ENCODE peak calls at places on chromosomes 3 and 15, in six cellular contexts. One of them, this sample, is unnamed.

GRCh38 chr15:70112018-70112395 is 14.3 kb upstream of the TLE3 start:
- DNase-seq in neural progenitor cell: no peak
- DNase-seq in HAP-1: no peak
- DNase-seq in IMR-90: no peak
- DNase-seq in PC-3: no peak
- DNase-seq in body of pancreas: no peak
- DNase-seq in this sample: no peak

GRCh38 chr3:138270245-138270644 is 59.4 kb downstream of the NME9 start:
- DNase-seq in neural progenitor cell: no peak
- DNase-seq in HAP-1: no peak
- DNase-seq in IMR-90: no peak
- DNase-seq in PC-3: peak; percentile 4
- DNase-seq in body of pancreas: no peak
- DNase-seq in this sample: no peak

GRCh38 chr15:39969871-39970270 is 36.0 kb downstream of the EIF2AK4 start:
- DNase-seq in neural progenitor cell: no peak
- DNase-seq in HAP-1: no peak
- DNase-seq in IMR-90: peak; percentile 6
- DNase-seq in PC-3: no peak
- DNase-seq in body of pancreas: peak; percentile 10
- DNase-seq in this sample: no peak

GRCh38 chr3:128196645-128197044 is 43.4 kb downstream of the EEFSEC start:
- DNase-seq in neural progenitor cell: peak; percentile 32
- DNase-seq in HAP-1: no peak
- DNase-seq in IMR-90: no peak
- DNase-seq in PC-3: no peak
- DNase-seq in body of pancreas: no peak
- DNase-seq in this sample: no peak

GRCh38 chr3:50450135-50450911 is 53.1 kb downstream of the CACNA2D2 start:
- DNase-seq in neural progenitor cell: peak; percentile 56
- DNase-seq in HAP-1: no peak
- DNase-seq in IMR-90: peak; percentile 15
- DNase-seq in PC-3: no peak
- DNase-seq in body of pancreas: peak; percentile 73
- DNase-seq in this sample: no peak

GRCh38 chr3:152902141-152902669 is 67.3 kb downstream of the P2RY1 start:
- DNase-seq in neural progenitor cell: no peak
- DNase-seq in HAP-1: no peak
- DNase-seq in IMR-90: no peak
- DNase-seq in PC-3: peak; percentile 40
- DNase-seq in body of pancreas: no peak
- DNase-seq in this sample: no peak

GRCh38 chr15:39417351-39417750 is 163.5 kb upstream of the THBS1 start:
- DNase-seq in neural progenitor cell: no peak
- DNase-seq in HAP-1: no peak
- DNase-seq in IMR-90: no peak
- DNase-seq in PC-3: no peak
- DNase-seq in body of pancreas: no peak
- DNase-seq in this sample: no peak

GRCh38 chr15:60917469-60918130 is 311.5 kb downstream of the RORA start:
- DNase-seq in neural progenitor cell: no peak
- DNase-seq in HAP-1: no peak
- DNase-seq in IMR-90: peak; percentile 18
- DNase-seq in PC-3: no peak
- DNase-seq in body of pancreas: peak; percentile 82
- DNase-seq in this sample: no peak

GRCh38 chr3:186254676-186255665 is 107.1 kb downstream of the DGKG start:
- DNase-seq in neural progenitor cell: no peak
- DNase-seq in HAP-1: no peak
- DNase-seq in IMR-90: no peak
- DNase-seq in PC-3: peak; percentile 29
- DNase-seq in body of pancreas: peak; percentile 44
- DNase-seq in this sample: no peak

GRCh38 chr3:44114142-44114541 is 127.5 kb upstream of the TOPAZ1 start:
- DNase-seq in neural progenitor cell: peak; percentile 70
- DNase-seq in HAP-1: no peak
- DNase-seq in IMR-90: peak; percentile 3
- DNase-seq in PC-3: peak; percentile 15
- DNase-seq in body of pancreas: peak; percentile 51
- DNase-seq in this sample: peak; percentile 20

GRCh38 chr3:5194801-5195509 is 7.4 kb downstream of the EDEM1 start:
- DNase-seq in neural progenitor cell: no peak
- DNase-seq in HAP-1: no peak
- DNase-seq in IMR-90: peak; percentile 91
- DNase-seq in PC-3: peak; percentile 95
- DNase-seq in body of pancreas: peak; percentile 28
- DNase-seq in this sample: peak; percentile 23

GRCh38 chr3:83523470-83524073 is 1435.2 kb upstream of the CADM2 start:
- DNase-seq in neural progenitor cell: peak; percentile 78
- DNase-seq in HAP-1: peak; percentile 83
- DNase-seq in IMR-90: no peak
- DNase-seq in PC-3: peak; percentile 84
- DNase-seq in body of pancreas: peak; percentile 62
- DNase-seq in this sample: peak; percentile 58

GRCh38 chr15:41936649-41937567 is 35.4 kb downstream of the EHD4 start:
- DNase-seq in neural progenitor cell: no peak
- DNase-seq in HAP-1: no peak
- DNase-seq in IMR-90: peak; percentile 55
- DNase-seq in PC-3: no peak
- DNase-seq in body of pancreas: peak; percentile 35
- DNase-seq in this sample: no peak

GRCh38 chr15:59237119-59237853 is 30.6 kb downstream of the LDHAL6B start:
- DNase-seq in neural progenitor cell: no peak
- DNase-seq in HAP-1: no peak
- DNase-seq in IMR-90: no peak
- DNase-seq in PC-3: no peak
- DNase-seq in body of pancreas: no peak
- DNase-seq in this sample: no peak

GRCh38 chr15:69522361-69522760 is 69.7 kb downstream of the RPLP1 start:
- DNase-seq in neural progenitor cell: no peak
- DNase-seq in HAP-1: no peak
- DNase-seq in IMR-90: no peak
- DNase-seq in PC-3: peak; percentile 23
- DNase-seq in body of pancreas: no peak
- DNase-seq in this sample: no peak

GRCh38 chr3:31695280-31696008 is 162.7 kb downstream of the STT3B start:
- DNase-seq in neural progenitor cell: peak; percentile 16
- DNase-seq in HAP-1: no peak
- DNase-seq in IMR-90: no peak
- DNase-seq in PC-3: peak; percentile 25
- DNase-seq in body of pancreas: peak; percentile 26
- DNase-seq in this sample: no peak

GRCh38 chr3:50213383-50213782 is 8.3 kb downstream of the SLC38A3 start:
- DNase-seq in neural progenitor cell: no peak
- DNase-seq in HAP-1: no peak
- DNase-seq in IMR-90: no peak
- DNase-seq in PC-3: no peak
- DNase-seq in body of pancreas: peak; percentile 75
- DNase-seq in this sample: no peak

GRCh38 chr15:65286704-65287514 is at the start of gene PARP16:
- DNase-seq in neural progenitor cell: peak; percentile 96
- DNase-seq in HAP-1: peak; percentile 100
- DNase-seq in IMR-90: peak; percentile 72
- DNase-seq in PC-3: peak; percentile 81
- DNase-seq in body of pancreas: peak; percentile 93
- DNase-seq in this sample: peak; percentile 92

GRCh38 chr3:185764168-185764988 is 60.5 kb downstream of the IGF2BP2 start:
- DNase-seq in neural progenitor cell: peak; percentile 66
- DNase-seq in HAP-1: no peak
- DNase-seq in IMR-90: peak; percentile 54
- DNase-seq in PC-3: no peak
- DNase-seq in body of pancreas: no peak
- DNase-seq in this sample: no peak

GRCh38 chr3:184597783-184598182 is 36.2 kb downstream of the EPHB3 start:
- DNase-seq in neural progenitor cell: no peak
- DNase-seq in HAP-1: no peak
- DNase-seq in IMR-90: no peak
- DNase-seq in PC-3: no peak
- DNase-seq in body of pancreas: peak; percentile 47
- DNase-seq in this sample: no peak

GRCh38 chr3:49017229-49017615 is 1.2 kb downstream of the DALRD3 start:
- DNase-seq in neural progenitor cell: no peak
- DNase-seq in HAP-1: no peak
- DNase-seq in IMR-90: no peak
- DNase-seq in PC-3: no peak
- DNase-seq in body of pancreas: no peak
- DNase-seq in this sample: no peak

GRCh38 chr3:49017646-49017977 is 768 bp downstream of the DALRD3 start:
- DNase-seq in neural progenitor cell: no peak
- DNase-seq in HAP-1: no peak
- DNase-seq in IMR-90: no peak
- DNase-seq in PC-3: peak; percentile 59
- DNase-seq in body of pancreas: peak; percentile 17
- DNase-seq in this sample: no peak

GRCh38 chr3:49016414-49017228 is 1.8 kb downstream of the DALRD3 start:
- DNase-seq in neural progenitor cell: no peak
- DNase-seq in HAP-1: no peak
- DNase-seq in IMR-90: no peak
- DNase-seq in PC-3: no peak
- DNase-seq in body of pancreas: no peak
- DNase-seq in this sample: no peak

GRCh38 chr3:49018707-49019006 is 277 bp upstream of the DALRD3 start:
- DNase-seq in neural progenitor cell: no peak
- DNase-seq in HAP-1: no peak
- DNase-seq in IMR-90: no peak
- DNase-seq in PC-3: peak; percentile 27
- DNase-seq in body of pancreas: no peak
- DNase-seq in this sample: no peak

DNA sequence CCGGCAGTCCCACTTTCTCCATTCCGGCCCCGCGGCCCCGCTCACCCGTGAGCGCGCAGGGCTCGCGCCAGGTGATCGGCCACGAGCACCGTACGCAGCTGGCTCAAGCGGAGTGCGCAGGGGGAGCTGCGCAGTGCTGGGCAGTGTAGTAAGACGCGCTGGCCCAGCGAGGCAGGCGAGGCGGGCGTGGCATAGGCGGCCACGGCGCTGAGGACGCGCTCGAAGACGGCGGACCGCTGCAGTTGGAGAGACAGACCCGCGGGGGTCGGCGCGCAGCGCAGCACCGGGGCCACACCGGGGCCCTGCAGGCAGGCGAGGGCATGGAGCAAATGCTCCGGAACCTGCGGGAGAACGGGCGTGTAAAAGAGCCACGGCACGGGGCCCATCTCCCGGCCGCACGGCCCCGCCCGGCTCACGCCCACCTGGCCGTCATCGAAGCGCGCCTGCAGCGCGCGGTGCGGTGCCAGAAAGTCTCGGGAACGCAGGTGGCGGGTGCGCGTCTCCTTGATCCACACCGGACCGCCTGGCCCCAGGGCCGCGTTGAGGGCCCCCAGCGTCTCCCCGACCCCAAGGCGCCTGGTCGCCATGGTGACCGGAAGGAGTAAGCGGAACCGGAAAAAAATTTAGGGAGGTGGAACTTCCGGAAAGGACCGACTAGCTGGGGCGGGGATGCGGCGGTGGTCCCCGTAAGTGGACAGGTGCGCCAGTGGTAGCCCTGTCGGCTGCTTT is at the start of gene DALRD3:
- DNase-seq in neural progenitor cell: peak; percentile 86
- DNase-seq in HAP-1: peak; percentile 65
- DNase-seq in IMR-90: peak; percentile 51
- DNase-seq in PC-3: peak; percentile 78
- DNase-seq in body of pancreas: peak; percentile 63
- DNase-seq in this sample: peak; percentile 86
- H3K36me3 ChIP-seq in neural progenitor cell: no peaks in the 10 kb centered on the region
- H3K36me3 ChIP-seq in HAP-1: peaks cover 45% of the 10 kb centered on the region
- H3K36me3 ChIP-seq in IMR-90: peaks cover 34% of the 10 kb centered on the region
- H3K36me3 ChIP-seq in PC-3: peaks cover 17% of the 10 kb centered on the region
- H3K36me3 ChIP-seq in body of pancreas: peaks cover 14% of the 10 kb centered on the region
- H3K36me3 ChIP-seq in this sample: peaks cover 2% of the 10 kb centered on the region

DNA sequence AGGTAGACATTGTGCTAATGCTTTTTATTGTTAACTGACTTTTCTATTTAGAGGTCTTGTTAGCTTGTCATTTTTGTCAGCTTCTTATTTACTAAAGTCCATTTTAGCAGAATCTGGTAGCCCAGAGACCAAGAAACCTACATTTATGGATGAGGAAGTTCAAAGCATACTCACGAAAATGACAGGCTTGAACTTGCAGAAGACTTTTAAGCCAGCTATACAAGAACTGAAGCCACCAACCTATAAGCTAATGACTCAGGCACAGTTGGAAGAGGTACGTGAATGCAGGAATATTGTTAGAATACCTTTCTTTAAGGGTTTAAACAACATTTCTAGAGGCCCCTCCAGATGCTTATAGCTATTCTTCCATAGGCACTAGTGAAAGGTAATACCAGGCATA is 3.0 kb downstream of the MRPS22 start:
- DNase-seq in neural progenitor cell: no peak
- DNase-seq in HAP-1: no peak
- DNase-seq in IMR-90: no peak
- DNase-seq in PC-3: no peak
- DNase-seq in body of pancreas: no peak
- DNase-seq in this sample: no peak
- H3K36me3 ChIP-seq in neural progenitor cell: no peaks in the 10 kb centered on the region
- H3K36me3 ChIP-seq in HAP-1: peaks cover 41% of the 10 kb centered on the region
- H3K36me3 ChIP-seq in IMR-90: peaks cover 20% of the 10 kb centered on the region
- H3K36me3 ChIP-seq in PC-3: peaks cover 15% of the 10 kb centered on the region
- H3K36me3 ChIP-seq in body of pancreas: peaks cover 13% of the 10 kb centered on the region
- H3K36me3 ChIP-seq in this sample: peaks cover 5% of the 10 kb centered on the region

DNA sequence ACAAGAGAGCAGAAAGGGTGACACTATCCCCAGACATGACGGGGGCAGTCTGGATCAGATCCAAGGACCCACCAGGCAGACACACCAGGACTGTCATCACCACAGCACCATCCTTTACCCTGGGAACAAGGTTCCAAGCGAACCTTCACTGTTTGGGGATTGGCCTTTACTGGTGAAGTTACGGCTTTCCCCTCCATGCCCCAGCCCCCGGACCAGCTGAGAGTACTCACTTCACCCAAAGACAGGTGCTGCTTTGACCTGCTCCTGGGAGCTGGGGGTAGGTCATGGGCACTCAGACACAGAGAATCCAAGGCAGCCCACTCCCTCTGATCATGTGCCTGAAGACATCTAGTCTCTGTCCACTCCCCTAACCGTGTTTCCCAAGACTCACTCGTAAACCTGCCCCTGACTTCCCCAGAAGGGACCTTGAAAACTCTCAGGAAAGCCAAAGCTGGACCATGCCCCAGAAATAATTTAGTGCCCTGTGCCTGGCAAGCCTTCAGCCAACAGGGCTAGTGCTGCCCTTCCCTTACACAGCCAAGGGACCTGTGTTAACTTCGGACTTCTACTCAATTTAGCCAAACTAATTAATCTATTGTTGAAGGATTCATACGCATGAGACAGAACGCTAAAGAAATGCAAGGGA is 2.8 kb downstream of the RRP9 start:
- DNase-seq in neural progenitor cell: no peak
- DNase-seq in HAP-1: no peak
- DNase-seq in IMR-90: no peak
- DNase-seq in PC-3: no peak
- DNase-seq in body of pancreas: no peak
- DNase-seq in this sample: peak; percentile 9
- H3K36me3 ChIP-seq in neural progenitor cell: no peaks in the 10 kb centered on the region
- H3K36me3 ChIP-seq in HAP-1: peaks cover 52% of the 10 kb centered on the region
- H3K36me3 ChIP-seq in IMR-90: peaks cover 41% of the 10 kb centered on the region
- H3K36me3 ChIP-seq in PC-3: peaks cover 49% of the 10 kb centered on the region
- H3K36me3 ChIP-seq in body of pancreas: peaks cover 22% of the 10 kb centered on the region
- H3K36me3 ChIP-seq in this sample: no peaks in the 10 kb centered on the region

GRCh38 chr15:93835378-93835777 is 396.0 kb upstream of the MCTP2 start:
- DNase-seq in neural progenitor cell: no peak
- DNase-seq in HAP-1: no peak
- DNase-seq in IMR-90: no peak
- DNase-seq in PC-3: no peak
- DNase-seq in body of pancreas: no peak
- DNase-seq in this sample: no peak

GRCh38 chr15:93831641-93832040 is 399.7 kb upstream of the MCTP2 start:
- DNase-seq in neural progenitor cell: no peak
- DNase-seq in HAP-1: no peak
- DNase-seq in IMR-90: no peak
- DNase-seq in PC-3: no peak
- DNase-seq in body of pancreas: no peak
- DNase-seq in this sample: no peak

GRCh38 chr15:93837450-93837849 is 393.9 kb upstream of the MCTP2 start:
- DNase-seq in neural progenitor cell: no peak
- DNase-seq in HAP-1: no peak
- DNase-seq in IMR-90: no peak
- DNase-seq in PC-3: no peak
- DNase-seq in body of pancreas: no peak
- DNase-seq in this sample: no peak
- H3K36me3 ChIP-seq in neural progenitor cell: no peaks in the 10 kb centered on the region
- H3K36me3 ChIP-seq in HAP-1: no peaks in the 10 kb centered on the region
- H3K36me3 ChIP-seq in IMR-90: no peaks in the 10 kb centered on the region
- H3K36me3 ChIP-seq in PC-3: no peaks in the 10 kb centered on the region
- H3K36me3 ChIP-seq in body of pancreas: no peaks in the 10 kb centered on the region
- H3K36me3 ChIP-seq in this sample: no peaks in the 10 kb centered on the region

This sample was measured in Caco-2.